ENCODE peak calls at places on chromosomes 7 and 10, in nine cellular contexts. A is heart right ventricle, F is astrocyte, H is osteocyte, D is fibroblast of lung, L is fibroblast of mammary gland, S is AG10803, X is type B pancreatic cell, C is BE2C. U is an unnamed sample.

GRCh38 chr7:148340881-148341280 is 249.7 kb upstream of the C7orf33 start:
- DNase-seq in A (no peak), F (no peak), H (no peak), D (no peak), L (no peak), S (no peak), X (no peak), C (no peak), U (no peak)

GRCh38 chr7:141001561-141001960 is 13.2 kb downstream of the MRPS33 start:
- DNase-seq in A (no peak), F (no peak), H (no peak), D (no peak), L (no peak), S (no peak), X (no peak), C (no peak), U (no peak)

GRCh38 chr10:123573236-123574147 is 92.7 kb upstream of the GPR26 start:
- DNase-seq in A (peak), F (no peak), H (no peak), D (no peak), L (peak), S (peak), X (no peak), C (peak), U (no peak)

GRCh38 chr7:29606287-29606721 is 42.7 kb downstream of the PRR15 start:
- DNase-seq in A (no peak), F (peak), H (no peak), D (peak), L (peak), S (peak), X (no peak), C (no peak), U (no peak)

GRCh38 chr7:111364413-111364812 is 197.9 kb downstream of the IMMP2L start:
- DNase-seq in A (no peak), F (peak), H (no peak), D (peak), L (peak), S (peak), X (no peak), C (no peak), U (no peak)

GRCh38 chr10:60358282-60358681 is 31.4 kb downstream of the ANK3 start:
- DNase-seq in A (no peak), F (no peak), H (no peak), D (no peak), L (no peak), S (no peak), X (no peak), C (no peak), U (no peak)

GRCh38 chr10:100019824-100020160 is 10.0 kb upstream of the DNMBP start:
- DNase-seq in A (no peak), F (no peak), H (no peak), D (no peak), L (no peak), S (no peak), X (no peak), C (no peak), U (no peak)

GRCh38 chr7:55017841-55018240 is 976 bp upstream of the EGFR start:
- DNase-seq in A (no peak), F (no peak), H (no peak), D (no peak), L (no peak), S (no peak), X (no peak), C (no peak), U (no peak)

GRCh38 chr7:127877951-127878350 is 153.3 kb downstream of the LRRC4 start:
- DNase-seq in A (no peak), F (no peak), H (no peak), D (no peak), L (no peak), S (no peak), X (no peak), C (no peak), U (no peak)

GRCh38 chr10:97321807-97322195 is 2.7 kb downstream of the FRAT1 start:
- DNase-seq in A (no peak), F (no peak), H (no peak), D (no peak), L (no peak), S (no peak), X (no peak), C (no peak), U (no peak)

GRCh38 chr7:87982163-87982562 is 48.1 kb downstream of the ADAM22 start:
- DNase-seq in A (no peak), F (no peak), H (no peak), D (no peak), L (no peak), S (no peak), X (no peak), C (no peak), U (no peak)

GRCh38 chr10:103353281-103353680 is 2.3 kb upstream of the PCGF6 start:
- DNase-seq in A (no peak), F (no peak), H (no peak), D (no peak), L (no peak), S (no peak), X (no peak), C (no peak), U (no peak)
- TF ChIP-seq CTCF in A (no peak), F (no peak), H (no peak), D (no peak), L (no peak), S (no peak), X (no peak), C (peak), U (no peak)

GRCh38 chr7:51315393-51316261 is 982 bp downstream of the COBL start:
- DNase-seq in A (peak), F (peak), H (peak), D (no peak), L (peak), S (no peak), X (no peak), C (no peak), U (no peak)

GRCh38 chr7:51317582-51317910 is 937 bp upstream of the COBL start:
- DNase-seq in A (no peak), F (no peak), H (no peak), D (no peak), L (no peak), S (no peak), X (no peak), C (no peak), U (no peak)

GRCh38 chr7:51318001-51318400 is 1.4 kb upstream of the COBL start:
- DNase-seq in A (no peak), F (no peak), H (peak), D (no peak), L (no peak), S (no peak), X (no peak), C (no peak), U (no peak)

GRCh38 chr7:51316262-51316665 is 345 bp downstream of the COBL start:
- DNase-seq in A (peak), F (no peak), H (no peak), D (no peak), L (no peak), S (no peak), X (peak), C (no peak), U (no peak)

DNA sequence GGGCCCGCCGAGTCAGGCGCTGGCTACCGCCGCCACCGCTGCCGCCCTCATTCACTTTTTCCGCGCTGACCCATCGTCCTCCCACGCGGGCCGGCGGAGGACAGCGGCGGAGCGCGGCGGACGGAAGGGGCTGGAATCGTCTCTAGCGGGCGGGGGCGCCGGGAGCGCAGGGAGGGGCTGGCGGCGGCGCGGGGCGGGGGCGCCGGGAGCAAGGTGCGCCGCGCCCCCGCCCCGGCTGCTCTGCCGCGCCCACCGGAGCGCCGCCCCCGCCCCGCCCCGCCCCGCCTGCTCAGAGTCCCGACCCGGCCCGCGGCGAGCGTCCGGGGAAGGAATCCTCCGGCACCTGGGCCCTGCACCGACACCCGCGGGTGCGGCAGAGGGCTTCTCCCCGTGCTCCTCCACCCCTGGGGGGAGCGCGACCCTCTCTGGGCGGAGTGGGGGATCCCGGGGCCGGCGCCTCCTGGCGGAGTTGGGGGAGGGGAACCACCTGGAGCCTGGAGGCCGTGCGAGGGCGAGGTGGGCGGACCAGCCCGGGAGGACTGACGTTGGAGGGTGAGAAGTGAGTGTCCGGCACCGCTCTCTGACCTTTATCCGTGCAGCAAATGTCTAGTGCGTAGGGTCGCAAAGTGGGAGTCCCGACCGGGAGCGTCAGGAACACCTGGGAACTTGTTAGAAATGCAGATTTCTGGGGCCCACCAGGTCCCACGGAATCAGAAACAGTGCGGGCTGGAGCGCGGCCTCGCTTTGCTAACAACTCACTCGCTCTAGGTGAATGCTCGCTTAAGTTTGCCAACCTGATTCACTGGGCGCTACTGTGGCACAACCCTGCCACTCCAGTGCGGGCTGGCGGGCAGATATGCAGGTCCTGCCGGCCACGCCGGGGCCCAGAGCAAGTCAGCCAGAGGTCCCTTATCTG is at the start of gene COBL:
- DNase-seq in A (peak), F (no peak), H (peak), D (no peak), L (no peak), S (no peak), X (no peak), C (no peak), U (no peak)
- TF ChIP-seq CTCF in A (no peak), F (no peak), H (no peak), D (no peak), L (no peak), S (no peak), X (no peak), C (no peak), U (no peak)

DNA sequence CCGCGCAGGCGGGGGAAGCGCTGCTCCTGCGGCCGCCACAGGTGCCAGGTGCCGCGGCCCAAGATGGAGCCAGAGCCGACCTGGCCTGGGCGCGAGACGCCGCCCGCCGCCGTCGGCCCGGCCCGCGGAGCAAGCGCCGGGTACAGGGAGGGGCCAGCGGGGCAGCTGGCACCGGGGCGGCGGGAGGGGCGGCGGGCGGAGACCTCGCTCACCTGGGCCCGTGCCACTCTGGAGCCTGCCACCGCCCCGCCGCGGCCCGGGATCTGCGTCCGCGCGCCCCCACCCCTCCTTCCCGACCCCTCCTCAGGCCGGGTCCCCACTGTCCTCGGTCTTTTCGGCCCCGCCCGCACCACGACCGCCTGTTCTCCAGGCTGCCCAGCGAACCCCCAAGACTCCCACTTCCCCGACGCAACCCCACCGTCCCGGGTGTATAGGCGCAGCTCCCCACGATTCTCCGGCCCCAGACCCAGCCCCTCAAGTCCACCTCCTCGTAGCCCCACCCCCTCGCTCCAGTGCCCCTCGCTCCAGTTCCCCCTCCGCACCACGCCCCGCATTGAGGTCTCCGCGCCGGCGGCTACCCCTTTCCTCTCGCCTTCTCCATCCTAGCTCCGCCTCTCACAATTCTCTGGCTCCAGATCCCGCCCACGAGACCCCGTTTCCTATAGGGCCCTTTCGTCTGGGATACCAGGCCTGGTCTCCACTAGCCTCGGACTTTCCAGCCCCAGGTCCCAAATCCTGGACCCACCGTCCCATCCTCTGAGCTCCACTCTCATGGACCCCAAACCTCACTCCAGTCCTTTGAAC is at the start of gene GPRIN2:
- DNase-seq in A (no peak), F (no peak), H (peak), D (no peak), L (no peak), S (no peak), X (peak), C (peak), U (no peak)
- TF ChIP-seq CTCF in A (no peak), F (no peak), H (no peak), D (no peak), L (no peak), S (no peak), X (no peak), C (no peak), U (no peak)

GRCh38 chr7:134613623-134614347 is 32.9 kb upstream of the BPGM start:
- DNase-seq in A (no peak), F (peak), H (no peak), D (peak), L (peak), S (peak), X (no peak), C (no peak), U (no peak)
- TF ChIP-seq CTCF in A (no peak), F (no peak), H (no peak), D (no peak), L (peak), S (peak), X (no peak), C (no peak), U (no peak)

GRCh38 chr10:22218448-22218847 is 633 bp upstream of the EBLN1 start:
- DNase-seq in A (no peak), F (no peak), H (no peak), D (peak), L (no peak), S (no peak), X (no peak), C (no peak), U (no peak)
- TF ChIP-seq CTCF in A (peak), F (no peak), H (peak), D (no peak), L (peak), S (no peak), X (peak), C (peak), U (no peak)

U was measured in natural killer cell.